ENCODE peak calls at places on chromosome 6, in ten cellular contexts. U is H54, G is COR-L47, N is T-helper 17 cell, A is pancreas, H is amniotic stem cell, W is AG09319, I is Daoy, Y is mesothelial cell of epicardium, F is IMR-90. R is an unnamed sample.

GRCh38 chr6:47836639-47837038 is 54.8 kb downstream of the OPN5 start:
- DNase-seq in U (no peak), G (no peak), N (no peak), A (no peak), H (no peak), W (no peak), I (peak), Y (no peak), F (no peak), R (no peak)

GRCh38 chr6:80439721-80440488 is 333.4 kb downstream of the BCKDHB start:
- DNase-seq in U (no peak), G (no peak), N (no peak), A (no peak), H (no peak), W (no peak), I (no peak), Y (no peak), F (no peak), R (no peak)

GRCh38 chr6:109527989-109528388 is 45.0 kb upstream of the ZBTB24 start:
- DNase-seq in U (no peak), G (no peak), N (no peak), A (no peak), H (no peak), W (no peak), I (peak), Y (no peak), F (peak), R (no peak)

GRCh38 chr6:84361372-84362179 is 134.1 kb upstream of the CEP162 start:
- DNase-seq in U (no peak), G (no peak), N (no peak), A (no peak), H (no peak), W (no peak), I (no peak), Y (no peak), F (no peak), R (no peak)

GRCh38 chr6:74991573-74992332 is 214.1 kb downstream of the COL12A1 start:
- DNase-seq in U (no peak), G (no peak), N (no peak), A (no peak), H (no peak), W (peak), I (no peak), Y (no peak), F (peak), R (no peak)

GRCh38 chr6:139738801-139739490 is 364.5 kb upstream of the CITED2 start:
- DNase-seq in U (no peak), G (no peak), N (no peak), A (no peak), H (no peak), W (no peak), I (no peak), Y (no peak), F (no peak), R (no peak)

GRCh38 chr6:81727876-81728517 is 24.5 kb downstream of the TENT5A start:
- DNase-seq in U (no peak), G (no peak), N (no peak), A (peak), H (no peak), W (no peak), I (no peak), Y (no peak), F (no peak), R (no peak)

GRCh38 chr6:26270121-26270861 is 94.7 kb upstream of the BTN3A2 start:
- DNase-seq in U (no peak), G (peak), N (no peak), A (no peak), H (no peak), W (no peak), I (no peak), Y (no peak), F (no peak), R (no peak)

GRCh38 chr6:168165373-168165772 is 86.4 kb upstream of the FRMD1 start:
- DNase-seq in U (no peak), G (no peak), N (no peak), A (no peak), H (no peak), W (no peak), I (peak), Y (peak), F (no peak), R (no peak)

GRCh38 chr6:84752118-84752850 is 12.1 kb downstream of the TBX18 start:
- DNase-seq in U (no peak), G (no peak), N (no peak), A (no peak), H (no peak), W (no peak), I (no peak), Y (no peak), F (no peak), R (no peak)

GRCh38 chr6:88866856-88867255 is 96.6 kb downstream of the RNGTT start:
- DNase-seq in U (no peak), G (no peak), N (no peak), A (no peak), H (no peak), W (no peak), I (no peak), Y (no peak), F (peak), R (no peak)

GRCh38 chr6:116682334-116682712 is 1.3 kb downstream of the KPNA5 start:
- DNase-seq in U (no peak), G (no peak), N (peak), A (no peak), H (no peak), W (no peak), I (peak), Y (no peak), F (peak), R (no peak)

GRCh38 chr6:42050897-42051653 is 751 bp downstream of the TAF8 start:
- DNase-seq in U (no peak), G (no peak), N (no peak), A (no peak), H (no peak), W (no peak), I (no peak), Y (no peak), F (peak), R (no peak)

GRCh38 chr6:132236744-132237143 is 164.5 kb downstream of the MOXD1 start:
- DNase-seq in U (no peak), G (no peak), N (no peak), A (no peak), H (no peak), W (no peak), I (no peak), Y (no peak), F (peak), R (no peak)

GRCh38 chr6:34284563-34285545 is 36.0 kb upstream of the SMIM29 start:
- DNase-seq in U (no peak), G (no peak), N (no peak), A (no peak), H (no peak), W (peak), I (no peak), Y (no peak), F (peak), R (no peak)

GRCh38 chr6:110490110-110490509 is 13.7 kb upstream of the SLC22A16 start:
- DNase-seq in U (no peak), G (no peak), N (no peak), A (no peak), H (no peak), W (no peak), I (no peak), Y (no peak), F (no peak), R (no peak)

GRCh38 chr6:38495922-38496635 is 143.7 kb downstream of the BTBD9 start:
- DNase-seq in U (no peak), G (no peak), N (no peak), A (no peak), H (no peak), W (no peak), I (peak), Y (no peak), F (no peak), R (no peak)

GRCh38 chr6:93849857-93850256 is 430.5 kb upstream of the EPHA7 start:
- DNase-seq in U (no peak), G (no peak), N (no peak), A (no peak), H (no peak), W (no peak), I (no peak), Y (no peak), F (no peak), R (no peak)

GRCh38 chr6:156534594-156534993 is 242.6 kb upstream of the ARID1B start:
- DNase-seq in U (no peak), G (no peak), N (no peak), A (no peak), H (no peak), W (no peak), I (no peak), Y (no peak), F (no peak), R (no peak)

GRCh38 chr6:134456284-134456683 is 138.4 kb upstream of the SGK1 start:
- DNase-seq in U (no peak), G (no peak), N (no peak), A (no peak), H (no peak), W (no peak), I (no peak), Y (no peak), F (no peak), R (no peak)

GRCh38 chr6:4910060-4910746 is 93.6 kb downstream of the RPP40 start:
- DNase-seq in U (no peak), G (peak), N (no peak), A (no peak), H (no peak), W (no peak), I (no peak), Y (no peak), F (no peak), R (no peak)

GRCh38 chr6:15066433-15067337 is 179.2 kb upstream of the JARID2 start:
- DNase-seq in U (no peak), G (no peak), N (no peak), A (no peak), H (no peak), W (no peak), I (peak), Y (no peak), F (peak), R (no peak)

GRCh38 chr6:31122803-31123706 is 2.8 kb upstream of the CDSN start:
- DNase-seq in U (peak), G (no peak), N (no peak), A (peak), H (peak), W (no peak), I (peak), Y (peak), F (peak), R (no peak)

R was measured in NCI-H2171.